ENCODE peak calls at places on chromosomes 4 and X, in four cellular contexts. One of them, this sample, is unnamed.

GRCh38 chrX:153725039-153725831 is 579 bp downstream of the ABCD1 start:
- DNase-seq in GM12865: peak
- DNase-seq in BJ: no peak
- DNase-seq in kidney: peak
- DNase-seq in this sample: no peak

GRCh38 chrX:122565952-122566351 is 618.1 kb upstream of the GRIA3 start:
- DNase-seq in GM12865: no peak
- DNase-seq in BJ: peak
- DNase-seq in kidney: peak
- DNase-seq in this sample: peak

GRCh38 chrX:2500681-2501151 is at the start of the genes DHRSX and ZBED1:
- DNase-seq in GM12865: peak
- DNase-seq in BJ: no peak
- DNase-seq in kidney: peak
- DNase-seq in this sample: no peak

GRCh38 chrX:139191746-139192385 is 338.7 kb upstream of the F9 start:
- DNase-seq in GM12865: no peak
- DNase-seq in BJ: no peak
- DNase-seq in kidney: no peak
- DNase-seq in this sample: no peak

GRCh38 chr4:165874799-165875371 is 1.8 kb downstream of the TLL1 start:
- DNase-seq in GM12865: no peak
- DNase-seq in BJ: no peak
- DNase-seq in kidney: peak
- DNase-seq in this sample: peak

GRCh38 chrX:129706395-129707072 is 32.2 kb upstream of the XPNPEP2 start:
- DNase-seq in GM12865: no peak
- DNase-seq in BJ: no peak
- DNase-seq in kidney: no peak
- DNase-seq in this sample: no peak

GRCh38 chrX:18698762-18699650 is 8.4 kb upstream of the PPEF1 start:
- DNase-seq in GM12865: no peak
- DNase-seq in BJ: no peak
- DNase-seq in kidney: no peak
- DNase-seq in this sample: peak

GRCh38 chr4:36322921-36323354 is 41.5 kb downstream of the DTHD1 start:
- DNase-seq in GM12865: peak
- DNase-seq in BJ: no peak
- DNase-seq in kidney: no peak
- DNase-seq in this sample: no peak

GRCh38 chr4:85544751-85545150 is 69.8 kb downstream of the ARHGAP24 start:
- DNase-seq in GM12865: no peak
- DNase-seq in BJ: no peak
- DNase-seq in kidney: no peak
- DNase-seq in this sample: no peak

GRCh38 chrX:73446831-73447230 is at the start of gene CDX4:
- DNase-seq in GM12865: no peak
- DNase-seq in BJ: no peak
- DNase-seq in kidney: no peak
- DNase-seq in this sample: no peak

GRCh38 chr4:22514431-22514830 is 1.4 kb downstream of the ADGRA3 start:
- DNase-seq in GM12865: no peak
- DNase-seq in BJ: no peak
- DNase-seq in kidney: no peak
- DNase-seq in this sample: peak

GRCh38 chr4:141660880-141661279 is 24.5 kb downstream of the IL15 start:
- DNase-seq in GM12865: no peak
- DNase-seq in BJ: no peak
- DNase-seq in kidney: no peak
- DNase-seq in this sample: no peak

GRCh38 chr4:38279077-38279476 is 318.9 kb downstream of the PTTG2 start:
- DNase-seq in GM12865: no peak
- DNase-seq in BJ: no peak
- DNase-seq in kidney: no peak
- DNase-seq in this sample: no peak

GRCh38 chr4:175614880-175615279 is 197.2 kb downstream of the GPM6A start:
- DNase-seq in GM12865: peak
- DNase-seq in BJ: no peak
- DNase-seq in kidney: no peak
- DNase-seq in this sample: no peak

GRCh38 chr4:16544251-16544721 is 318.0 kb upstream of the TAPT1 start:
- DNase-seq in GM12865: no peak
- DNase-seq in BJ: no peak
- DNase-seq in kidney: peak
- DNase-seq in this sample: peak

GRCh38 chr4:107631568-107631967 is 88.5 kb downstream of the PAPSS1 start:
- DNase-seq in GM12865: no peak
- DNase-seq in BJ: no peak
- DNase-seq in kidney: no peak
- DNase-seq in this sample: peak

GRCh38 chr4:141912831-141913230 is 276.4 kb downstream of the IL15 start:
- DNase-seq in GM12865: peak
- DNase-seq in BJ: no peak
- DNase-seq in kidney: no peak
- DNase-seq in this sample: peak

GRCh38 chr4:165517216-165517615 is 138.4 kb downstream of the CPE start:
- DNase-seq in GM12865: no peak
- DNase-seq in BJ: no peak
- DNase-seq in kidney: no peak
- DNase-seq in this sample: no peak

GRCh38 chrX:108090474-108091265 is 672 bp downstream of the PSMD10 start:
- DNase-seq in GM12865: peak
- DNase-seq in BJ: no peak
- DNase-seq in kidney: no peak
- DNase-seq in this sample: peak

GRCh38 chr4:121270384-121270783 is 106.3 kb upstream of the TNIP3 start:
- DNase-seq in GM12865: no peak
- DNase-seq in BJ: no peak
- DNase-seq in kidney: no peak
- DNase-seq in this sample: peak

GRCh38 chrX:55135171-55135570 is 46.4 kb downstream of the PAGE2 start:
- DNase-seq in GM12865: peak
- DNase-seq in BJ: no peak
- DNase-seq in kidney: no peak
- DNase-seq in this sample: peak

GRCh38 chr4:109419679-109420078 is 13.9 kb upstream of the SEC24B start:
- DNase-seq in GM12865: no peak
- DNase-seq in BJ: no peak
- DNase-seq in kidney: no peak
- DNase-seq in this sample: no peak

GRCh38 chrX:87299563-87300160 is 217.9 kb upstream of the KLHL4 start:
- DNase-seq in GM12865: peak
- DNase-seq in BJ: no peak
- DNase-seq in kidney: no peak
- DNase-seq in this sample: peak

GRCh38 chr4:2276581-2277325 is 14.8 kb upstream of the MXD4 start:
- DNase-seq in GM12865: no peak
- DNase-seq in BJ: no peak
- DNase-seq in kidney: peak
- DNase-seq in this sample: no peak

GRCh38 chr4:168633474-168633873 is 136.6 kb downstream of the PALLD start:
- DNase-seq in GM12865: no peak
- DNase-seq in BJ: no peak
- DNase-seq in kidney: no peak
- DNase-seq in this sample: no peak

GRCh38 chr4:168632246-168632832 is 135.5 kb downstream of the PALLD start:
- DNase-seq in GM12865: no peak
- DNase-seq in BJ: no peak
- DNase-seq in kidney: no peak
- DNase-seq in this sample: no peak

GRCh38 chr4:168631241-168632151 is 134.6 kb downstream of the PALLD start:
- DNase-seq in GM12865: no peak
- DNase-seq in BJ: no peak
- DNase-seq in kidney: peak
- DNase-seq in this sample: peak

GRCh38 chr4:168634276-168634802 is 137.5 kb downstream of the PALLD start:
- DNase-seq in GM12865: no peak
- DNase-seq in BJ: peak
- DNase-seq in kidney: no peak
- DNase-seq in this sample: peak

DNA sequence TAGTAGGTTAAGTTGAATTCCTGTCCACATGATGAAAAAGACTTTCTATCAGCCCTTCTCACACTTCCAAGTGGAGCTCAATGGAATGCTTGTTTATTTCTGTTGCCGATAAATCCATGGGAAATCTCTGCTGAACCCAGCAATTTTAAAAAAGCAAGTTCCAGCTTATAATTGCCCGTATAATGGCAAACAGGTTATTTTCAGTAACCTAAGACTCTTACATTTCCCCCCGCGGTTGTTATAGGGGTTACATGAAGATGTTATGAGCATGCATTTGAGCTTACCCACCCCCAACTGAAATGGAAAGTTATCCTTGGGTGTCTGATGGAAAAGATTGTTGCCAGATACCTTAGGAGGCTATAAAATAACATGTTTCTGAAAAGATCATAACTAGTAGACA is 136.2 kb downstream of the PALLD start:
- DNase-seq in GM12865: no peak
- DNase-seq in BJ: no peak
- DNase-seq in kidney: no peak
- DNase-seq in this sample: no peak
- H3K4me3 ChIP-seq in GM12865: no peak
- H3K4me3 ChIP-seq in BJ: no peak
- H3K4me3 ChIP-seq in kidney: peak
- H3K4me3 ChIP-seq in this sample: no peak

GRCh38 chrX:133745361-133745760 is 240.0 kb downstream of the GPC3 start:
- DNase-seq in GM12865: peak
- DNase-seq in BJ: no peak
- DNase-seq in kidney: no peak
- DNase-seq in this sample: no peak
- TF ChIP-seq CTCF in GM12865: peak
- TF ChIP-seq CTCF in BJ: no peak
- TF ChIP-seq CTCF in kidney: no peak
- TF ChIP-seq CTCF in this sample: no peak

GRCh38 chr4:7068279-7068842 is 497 bp upstream of the GRPEL1 start:
- DNase-seq in GM12865: no peak
- DNase-seq in BJ: no peak
- DNase-seq in kidney: no peak
- DNase-seq in this sample: no peak

GRCh38 chr4:7067523-7068278 is at the start of gene GRPEL1:
- DNase-seq in GM12865: peak
- DNase-seq in BJ: peak
- DNase-seq in kidney: peak
- DNase-seq in this sample: peak

GRCh38 chr4:7066493-7066892 is 1.4 kb downstream of the GRPEL1 start:
- DNase-seq in GM12865: no peak
- DNase-seq in BJ: no peak
- DNase-seq in kidney: no peak
- DNase-seq in this sample: no peak

GRCh38 chr4:7067147-7067522 is 729 bp downstream of the GRPEL1 start:
- DNase-seq in GM12865: no peak
- DNase-seq in BJ: no peak
- DNase-seq in kidney: no peak
- DNase-seq in this sample: peak

GRCh38 chr4:7066006-7066405 is 1.9 kb downstream of the GRPEL1 start:
- DNase-seq in GM12865: no peak
- DNase-seq in BJ: no peak
- DNase-seq in kidney: no peak
- DNase-seq in this sample: no peak
- H3K4me3 ChIP-seq in GM12865: no peak
- H3K4me3 ChIP-seq in BJ: no peak
- H3K4me3 ChIP-seq in kidney: peak
- H3K4me3 ChIP-seq in this sample: no peak

GRCh38 chr4:139164731-139165130 is 12.3 kb downstream of the ELF2 start:
- DNase-seq in GM12865: no peak
- DNase-seq in BJ: no peak
- DNase-seq in kidney: no peak
- DNase-seq in this sample: no peak

GRCh38 chr4:139170932-139171331 is 6.1 kb downstream of the ELF2 start:
- DNase-seq in GM12865: no peak
- DNase-seq in BJ: no peak
- DNase-seq in kidney: no peak
- DNase-seq in this sample: no peak

GRCh38 chr4:139171878-139172691 is 4.9 kb downstream of the ELF2 start:
- DNase-seq in GM12865: no peak
- DNase-seq in BJ: no peak
- DNase-seq in kidney: no peak
- DNase-seq in this sample: peak

GRCh38 chr4:139163806-139164206 is 13.2 kb downstream of the ELF2 start:
- DNase-seq in GM12865: no peak
- DNase-seq in BJ: no peak
- DNase-seq in kidney: no peak
- DNase-seq in this sample: no peak

DNA sequence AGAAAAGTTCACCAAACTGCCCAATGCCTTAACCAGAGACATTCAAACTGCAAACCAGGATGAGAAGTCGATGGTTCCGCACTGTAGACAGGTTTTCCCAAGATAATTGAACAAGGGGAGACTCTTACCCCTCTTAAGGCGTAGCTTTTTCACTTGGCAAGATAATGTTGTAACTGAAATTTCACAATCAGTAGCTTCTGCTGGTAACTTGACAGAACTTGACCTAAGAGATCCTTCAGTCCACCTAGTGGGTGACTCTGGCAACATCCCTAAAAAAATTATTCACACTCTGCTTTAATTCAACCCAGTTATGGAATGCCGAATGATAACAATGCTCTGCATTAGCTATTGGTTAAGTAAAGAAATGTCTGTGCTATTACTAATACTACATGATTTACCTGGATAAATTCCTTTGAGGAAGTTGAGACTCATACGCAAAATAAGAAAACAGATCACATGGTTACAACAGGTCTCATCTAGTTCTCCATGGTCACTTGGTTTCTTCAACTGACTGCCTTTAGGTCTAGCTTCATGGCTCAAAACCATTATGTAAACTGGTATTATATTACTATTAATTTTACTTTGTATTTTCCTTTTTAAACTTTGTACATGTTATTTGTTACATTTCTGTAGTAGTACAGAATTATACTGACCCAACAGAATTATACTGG is 9.1 kb downstream of the ELF2 start:
- DNase-seq in GM12865: peak
- DNase-seq in BJ: no peak
- DNase-seq in kidney: no peak
- DNase-seq in this sample: peak
- TF ChIP-seq CTCF in GM12865: peak
- TF ChIP-seq CTCF in BJ: peak
- TF ChIP-seq CTCF in kidney: peak
- TF ChIP-seq CTCF in this sample: peak